ENCODE peak calls at places on chromosomes 13 and 19, in four cellular contexts. I is Panc1, F is NT2/D1, H is mesendoderm. K is an unnamed sample.

GRCh38 chr13:47798906-47799305 is 202.2 kb downstream of the SUCLA2 start:
- DNase-seq in I (no peak), F (no peak), H (peak; percentile 46), K (no peak)

GRCh38 chr13:95793018-95793555 is 116.1 kb downstream of the DNAJC3 start:
- DNase-seq in F (no peak), H (no peak), I (no peak), K (no peak)

GRCh38 chr13:33918199-33918932 is 100.4 kb downstream of the RFC3 start:
- DNase-seq in H (no peak), F (no peak), I (peak; percentile 17), K (no peak)

GRCh38 chr13:80086304-80086721 is 254.6 kb downstream of the SPRY2 start:
- DNase-seq in H (no peak), F (no peak), I (peak; percentile 77), K (no peak)

GRCh38 chr13:27573265-27573664 is 47.1 kb downstream of the LNX2 start:
- DNase-seq in F (no peak), I (no peak), H (no peak), K (no peak)

GRCh38 chr19:4198467-4199126 is 16.1 kb downstream of the ANKRD24 start:
- DNase-seq in I (no peak), H (no peak), F (no peak), K (no peak)

GRCh38 chr13:23673354-23673753 is 103.1 kb downstream of the TNFRSF19 start:
- DNase-seq in F (no peak), I (no peak), H (no peak), K (no peak)

GRCh38 chr19:38577826-38578225 is 39.9 kb downstream of the MAP4K1 start:
- DNase-seq in H (no peak), F (no peak), I (no peak), K (no peak)

GRCh38 chr13:108728370-108728769 is 99.0 kb downstream of the MYO16 start:
- DNase-seq in H (peak; percentile 94), F (peak; percentile 46), I (no peak), K (no peak)

GRCh38 chr13:65530688-65531087 is 1699.4 kb downstream of the PCDH9 start:
- DNase-seq in F (no peak), H (no peak), I (no peak), K (no peak)

GRCh38 chr13:20264271-20265018 is 32.3 kb upstream of the GJB6 start:
- DNase-seq in F (no peak), I (no peak), H (no peak), K (no peak)

GRCh38 chr19:31350693-31351211 is 1.5 kb upstream of the TSHZ3 start:
- DNase-seq in H (peak; percentile 54), I (no peak), F (no peak), K (peak; percentile 43)

GRCh38 chr13:110416131-110416584 is 109.1 kb downstream of the COL4A2 start:
- DNase-seq in I (no peak), F (no peak), H (no peak), K (no peak)

GRCh38 chr13:77599351-77599750 is 63.8 kb downstream of the SCEL start:
- DNase-seq in H (no peak), F (no peak), I (no peak), K (no peak)

GRCh38 chr19:7815325-7815724 is 14.7 kb upstream of the EVI5L start:
- DNase-seq in H (no peak), F (no peak), I (no peak), K (no peak)

GRCh38 chr19:29871143-29871542 is 59.4 kb downstream of the CCNE1 start:
- DNase-seq in F (no peak), I (no peak), H (no peak), K (no peak)

GRCh38 chr19:10580979-10581631 is 6.0 kb downstream of the AP1M2 start:
- DNase-seq in F (peak; percentile 97), H (peak; percentile 96), I (peak; percentile 76), K (peak; percentile 92)

GRCh38 chr19:16535381-16535780 is 6.9 kb downstream of the CHERP start:
- DNase-seq in I (no peak), H (no peak), F (no peak), K (no peak)

GRCh38 chr13:24618219-24618955 is 61.8 kb upstream of the ATP12A start:
- DNase-seq in I (no peak), H (no peak), F (no peak), K (peak; percentile 37)

GRCh38 chr19:15195381-15195964 is 5.3 kb downstream of the NOTCH3 start:
- DNase-seq in F (no peak), I (no peak), H (peak; percentile 82), K (peak; percentile 56)

GRCh38 chr19:41907994-41908615 is 20.1 kb downstream of the ERFL start:
- DNase-seq in F (no peak), H (no peak), I (no peak), K (no peak)

GRCh38 chr19:41904118-41904870 is 21.3 kb downstream of the ARHGEF1 start:
- DNase-seq in I (no peak), F (no peak), H (no peak), K (peak; percentile 90)

GRCh38 chr19:41906916-41907680 is 21.2 kb downstream of the ERFL start:
- DNase-seq in I (no peak), F (no peak), H (no peak), K (no peak)

GRCh38 chr19:41905273-41906002 is 22.5 kb downstream of the ARHGEF1 start:
- DNase-seq in I (no peak), H (no peak), F (no peak), K (no peak)

GRCh38 chr19:41906271-41906670 is 22.0 kb downstream of the ERFL start:
- DNase-seq in H (no peak), F (no peak), I (no peak), K (no peak)
- H3K36me3 ChIP-seq in H (peaks cover 3% of the 10 kb centered on the region), F (peaks cover 49% of the 10 kb centered on the region), I (no peaks in the 10 kb centered on the region), K (peaks cover 48% of the 10 kb centered on the region)

GRCh38 chr13:100230813-100231575 is 142.1 kb downstream of the PCCA start:
- DNase-seq in H (no peak), F (no peak), I (no peak), K (no peak)
- H3K4me1 ChIP-seq in H (peaks cover 3% of the 10 kb centered on the region), F (peaks cover 5% of the 10 kb centered on the region), I (peaks cover 23% of the 10 kb centered on the region), K (no peaks in the 10 kb centered on the region)

GRCh38 chr19:9362905-9363304 is at the start of gene ZNF177:
- DNase-seq in I (no peak), H (no peak), F (peak; percentile 69), K (no peak)
- H3K36me3 ChIP-seq in I (no peaks in the 10 kb centered on the region), H (no peaks in the 10 kb centered on the region), F (peaks cover 18% of the 10 kb centered on the region), K (peaks cover 8% of the 10 kb centered on the region)

GRCh38 chr19:48624791-48625723 is 5.8 kb downstream of the SPHK2 start:
- DNase-seq in F (no peak), H (no peak), I (no peak), K (no peak)

GRCh38 chr19:48623556-48624066 is 4.3 kb downstream of the SPHK2 start:
- DNase-seq in H (no peak), I (no peak), F (no peak), K (no peak)

GRCh38 chr19:48627211-48627864 is 8.0 kb downstream of the SPHK2 start:
- DNase-seq in I (no peak), H (peak; percentile 66), F (no peak), K (no peak)

GRCh38 chr19:48625891-48626327 is 6.6 kb downstream of the SPHK2 start:
- DNase-seq in F (no peak), H (no peak), I (no peak), K (no peak)

GRCh38 chr19:48624067-48624594 is 4.8 kb downstream of the SPHK2 start:
- DNase-seq in H (peak; percentile 99), I (no peak), F (peak; percentile 94), K (peak; percentile 99)
- H3K4me1 ChIP-seq in H (peaks cover 9% of the 10 kb centered on the region), I (peaks cover 8% of the 10 kb centered on the region), F (no peaks in the 10 kb centered on the region), K (peaks cover 59% of the 10 kb centered on the region)

GRCh38 chr19:5224480-5224879 is 116.1 kb downstream of the PTPRS start:
- DNase-seq in I (no peak), F (no peak), H (no peak), K (no peak)

GRCh38 chr19:5222821-5223321 is 117.7 kb downstream of the PTPRS start:
- DNase-seq in F (no peak), H (no peak), I (no peak), K (no peak)

GRCh38 chr19:5220866-5221265 is 119.7 kb downstream of the PTPRS start:
- DNase-seq in H (no peak), F (no peak), I (no peak), K (no peak)

GRCh38 chr19:5220361-5220760 is 120.3 kb downstream of the PTPRS start:
- DNase-seq in I (no peak), H (no peak), F (no peak), K (no peak)

DNA sequence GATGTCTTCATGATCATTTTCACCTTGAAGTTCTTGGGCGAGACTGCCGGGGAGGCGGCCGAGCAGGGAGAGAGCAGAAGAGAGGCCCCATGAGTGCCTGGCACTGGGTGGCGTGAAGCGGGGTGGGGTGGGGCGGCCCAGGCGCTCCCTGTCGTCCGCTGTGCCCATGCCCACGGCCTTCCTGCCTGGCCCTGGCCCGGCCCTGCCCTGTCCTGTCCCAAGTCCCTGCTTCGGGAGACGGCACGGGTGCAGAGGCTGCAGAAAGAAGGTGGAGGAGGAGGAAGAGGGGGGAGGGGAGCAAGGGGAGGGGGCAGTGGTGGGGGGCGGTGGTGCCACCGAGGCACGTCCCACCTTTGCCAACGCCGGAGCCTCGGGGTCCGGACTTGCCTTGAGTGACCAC is 118.4 kb downstream of the PTPRS start:
- DNase-seq in H (no peak), I (no peak), F (no peak), K (no peak)
- H3K36me3 ChIP-seq in H (peaks cover 11% of the 10 kb centered on the region), I (no peaks in the 10 kb centered on the region), F (peaks cover 64% of the 10 kb centered on the region), K (peaks cover 69% of the 10 kb centered on the region)

GRCh38 chr13:39474600-39474999 is 128.4 kb downstream of the LHFPL6 start:
- DNase-seq in H (peak; percentile 23), I (no peak), F (no peak), K (no peak)
- H3K4me1 ChIP-seq in H (no peaks in the 10 kb centered on the region), I (no peaks in the 10 kb centered on the region), F (no peaks in the 10 kb centered on the region), K (no peaks in the 10 kb centered on the region)

GRCh38 chr19:49006905-49007304 is 10.0 kb downstream of the LHB start:
- DNase-seq in H (no peak), F (no peak), I (no peak), K (no peak)
- H3K36me3 ChIP-seq in H (peaks cover 22% of the 10 kb centered on the region), F (peaks cover 76% of the 10 kb centered on the region), I (peaks cover 4% of the 10 kb centered on the region), K (peaks cover 98% of the 10 kb centered on the region)